ENCODE peak calls at places on chromosomes 16 and 17, in six cellular contexts. S is AG04450, W is breast epithelium, R is lower lobe of right lung, V is prostate gland, F is neural progenitor cell. N is an unnamed sample.

GRCh38 chr17:47604268-47604927 is 45.3 kb upstream of the KPNB1 start:
- DNase-seq in S (peak; percentile 41), V (no peak), R (no peak), W (no peak), F (no peak), N (no peak)

GRCh38 chr17:8137645-8138342 is 13.9 kb upstream of the HES7 start:
- DNase-seq in F (no peak), S (no peak), R (no peak), V (no peak), W (no peak), N (no peak)

GRCh38 chr17:62601438-62601837 is 26.0 kb upstream of the MRC2 start:
- DNase-seq in R (no peak), W (no peak), F (no peak), S (no peak), V (no peak), N (no peak)

GRCh38 chr17:15233971-15234370 is 31.2 kb downstream of the PMP22 start:
- DNase-seq in W (no peak), F (no peak), V (no peak), S (no peak), R (no peak), N (no peak)

GRCh38 chr17:42409467-42410351 is 13.3 kb downstream of the CAVIN1 start:
- DNase-seq in W (peak; percentile 96), R (peak; percentile 66), F (no peak), S (peak; percentile 75), V (peak; percentile 79), N (no peak)

GRCh38 chr16:72715267-72715666 is 332.7 kb downstream of the ZFHX3 start:
- DNase-seq in F (no peak), W (no peak), R (no peak), V (no peak), S (no peak), N (no peak)

GRCh38 chr17:19549746-19550623 is 16.3 kb downstream of the SLC47A1 start:
- DNase-seq in W (no peak), S (no peak), F (no peak), V (no peak), R (no peak), N (no peak)

GRCh38 chr16:66487580-66488235 is 60.6 kb downstream of the BEAN1 start:
- DNase-seq in F (no peak), S (no peak), R (no peak), V (no peak), W (peak; percentile 14), N (no peak)

GRCh38 chr17:79609616-79610150 is 1.2 kb downstream of the RBFOX3 start:
- DNase-seq in R (no peak), S (no peak), W (no peak), V (no peak), F (peak; percentile 67), N (no peak)

GRCh38 chr16:11015607-11016006 is 71.2 kb downstream of the CLEC16A start:
- DNase-seq in R (no peak), S (no peak), F (no peak), V (no peak), W (no peak), N (no peak)

GRCh38 chr16:89221604-89222003 is 4.1 kb downstream of the ZNF778 start:
- DNase-seq in F (no peak), R (no peak), W (no peak), V (no peak), S (no peak), N (no peak)

GRCh38 chr17:54967621-54968258 is 714 bp downstream of the COX11 start:
- DNase-seq in R (no peak), W (no peak), S (no peak), F (peak; percentile 18), V (no peak), N (no peak)

GRCh38 chr17:3919123-3919624 is 2.9 kb upstream of the P2RX1 start:
- DNase-seq in W (no peak), F (no peak), V (no peak), S (no peak), R (no peak), N (no peak)

GRCh38 chr17:67801626-67802175 is 23.6 kb upstream of the BPTF start:
- DNase-seq in V (no peak), F (no peak), R (no peak), W (no peak), S (no peak), N (no peak)

GRCh38 chr17:8121531-8122390 is 2.1 kb downstream of the HES7 start:
- DNase-seq in W (no peak), R (no peak), F (peak; percentile 96), V (peak; percentile 24), S (no peak), N (peak; percentile 59)

GRCh38 chr17:10698116-10698818 is 873 bp downstream of the ADPRM start:
- DNase-seq in V (peak; percentile 51), F (no peak), S (no peak), R (no peak), W (no peak), N (peak; percentile 42)

GRCh38 chr17:50556803-50557202 is 3.7 kb upstream of the CACNA1G start:
- DNase-seq in R (no peak), S (no peak), F (no peak), W (no peak), V (no peak), N (no peak)

GRCh38 chr16:31874354-31875111 is 926 bp downstream of the ZNF267 start:
- DNase-seq in F (peak; percentile 9), S (no peak), R (no peak), W (no peak), V (no peak), N (no peak)

GRCh38 chr16:89357055-89357454 is 133.3 kb downstream of the ANKRD11 start:
- DNase-seq in R (no peak), V (no peak), S (no peak), W (no peak), F (no peak), N (no peak)

GRCh38 chr16:55955845-55956244 is 80.7 kb upstream of the CES5A start:
- DNase-seq in W (no peak), S (no peak), F (no peak), V (no peak), R (no peak), N (peak; percentile 73)

GRCh38 chr17:35254107-35254802 is 11.4 kb downstream of the SLFN5 start:
- DNase-seq in R (peak; percentile 53), F (no peak), V (peak; percentile 89), W (peak; percentile 60), S (peak; percentile 87), N (peak; percentile 30)

GRCh38 chr17:81593105-81593871 is 41.1 kb upstream of the FAAP100 start:
- DNase-seq in R (no peak), S (no peak), W (no peak), V (no peak), F (no peak), N (no peak)

GRCh38 chr16:28985611-28986041 is 774 bp downstream of the LAT start:
- DNase-seq in R (no peak), V (no peak), F (no peak), W (no peak), S (no peak), N (no peak)

GRCh38 chr16:2004795-2005517 is 4.7 kb downstream of the ZNF598 start:
- DNase-seq in F (no peak), R (no peak), W (no peak), S (no peak), V (no peak), N (peak; percentile 63)
- H3K4me3 ChIP-seq in F (no peak overlapping the region), R (no peak overlapping the region), W (no peak overlapping the region), S (no peak overlapping the region), V (no peak overlapping the region), N (no peak overlapping the region)

DNA sequence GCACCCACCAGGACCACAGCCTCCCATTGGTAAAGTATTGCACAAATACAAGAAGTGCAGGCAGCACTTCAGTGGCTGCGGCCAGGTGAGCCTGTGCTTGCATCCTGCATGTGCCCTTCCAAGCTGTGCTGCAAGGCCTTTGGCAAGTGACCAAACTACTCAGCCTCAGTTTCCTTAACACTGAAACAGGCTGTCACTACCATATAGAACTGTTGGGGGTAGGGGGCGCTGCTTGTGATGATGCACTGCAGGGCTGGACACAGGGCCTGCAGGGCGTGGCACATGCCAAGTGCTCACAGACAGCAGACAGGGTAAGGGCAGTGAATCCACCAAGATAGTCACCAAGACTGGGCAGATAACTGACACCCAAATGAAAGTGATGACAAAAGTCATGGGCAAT is 65.6 kb upstream of the SREBF1 start:
- DNase-seq in W (no peak), S (no peak), R (no peak), F (no peak), V (no peak), N (no peak)
- TF ChIP-seq CTCF in W (no peak), S (no peak), R (no peak), F (no peak), V (no peak), N (no peak)

GRCh38 chr17:18364166-18364565 is 816 bp upstream of the SHMT1 start:
- DNase-seq in S (no peak), V (no peak), F (no peak), W (no peak), R (no peak), N (no peak)
- H3K27ac ChIP-seq in S (no peak overlapping the region), V (no peak overlapping the region), F (no peak overlapping the region), W (no peak overlapping the region), R (no peak overlapping the region), N (no peak overlapping the region)

DNA sequence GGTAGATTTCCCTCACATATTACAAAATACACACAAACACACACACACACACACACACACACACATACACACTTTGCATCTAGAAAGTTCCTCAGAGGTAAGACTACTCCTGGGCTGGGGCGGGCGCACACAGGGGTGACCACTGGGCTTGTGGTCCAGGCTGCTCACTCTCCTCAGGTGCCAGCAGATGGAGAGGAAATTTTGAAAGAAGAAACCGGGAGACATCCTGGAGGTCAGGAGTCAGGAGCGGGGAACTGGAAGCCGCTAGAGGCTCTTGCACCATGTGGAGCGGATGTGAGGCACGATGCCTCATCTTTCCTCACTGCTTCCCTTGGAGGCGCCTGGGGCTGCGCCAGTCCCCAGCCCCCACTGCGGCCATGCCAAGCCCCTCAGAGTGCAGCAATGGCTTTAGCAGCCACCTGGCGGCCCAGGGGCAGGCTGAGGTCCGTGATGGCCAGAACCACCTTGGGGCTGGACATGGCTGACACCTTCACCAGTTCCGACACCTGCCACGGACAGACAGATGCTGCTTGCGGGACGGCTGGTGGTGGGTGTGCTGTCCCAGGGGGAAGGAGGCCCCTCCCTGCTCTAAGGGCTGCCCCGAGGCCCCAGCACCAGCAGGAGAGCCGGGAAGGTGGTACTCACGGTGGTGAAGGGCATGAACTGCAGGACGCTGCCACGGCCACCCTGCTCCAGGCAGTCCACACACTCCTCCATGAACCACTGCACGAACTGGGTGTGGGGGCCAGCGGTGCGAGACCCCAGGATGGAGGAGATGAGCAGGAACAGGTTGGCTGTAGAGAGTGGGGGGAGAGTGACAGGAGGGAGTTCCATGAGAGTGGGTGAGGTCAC is 4.1 kb downstream of the CSF3 start:
- DNase-seq in R (no peak), S (peak; percentile 47), F (no peak), W (no peak), V (no peak), N (peak; percentile 40)
- H3K4me3 ChIP-seq in R (no peak overlapping the region), S (no peak overlapping the region), F (no peak overlapping the region), W (no peak overlapping the region), V (no peak overlapping the region), N (no peak overlapping the region)